ENCODE peak calls at places on chromosomes 16 and 17, in nine cellular contexts. T, F, Y, V, P, K, S, A and X are unnamed samples.

GRCh38 chr16:58411736-58412614 is 19.7 kb downstream of the GINS3 start:
- DNase-seq in T (no peak), F (no peak), Y (no peak), V (no peak), P (no peak), K (no peak), S (no peak), A (no peak), X (no peak)

GRCh38 chr16:1812732-1813163 is 13.9 kb downstream of the HAGH start:
- DNase-seq in T (peak), F (no peak), Y (peak), V (no peak), P (peak), K (peak), S (peak), A (peak), X (peak)

GRCh38 chr17:16456770-16457316 is 35.1 kb downstream of the LRRC75A start:
- DNase-seq in T (peak), F (no peak), Y (peak), V (peak), P (no peak), K (no peak), S (no peak), A (no peak), X (no peak)

GRCh38 chr17:81553616-81554181 is 1.5 kb upstream of the FAAP100 start:
- DNase-seq in T (no peak), F (peak), Y (peak), V (no peak), P (peak), K (no peak), S (no peak), A (no peak), X (peak)

GRCh38 chr17:76529643-76530488 is 7.6 kb downstream of the CYGB start:
- DNase-seq in T (peak), F (no peak), Y (no peak), V (no peak), P (peak), K (no peak), S (peak), A (peak), X (peak)

GRCh38 chr16:80417706-80418105 is 123.1 kb upstream of the DYNLRB2 start:
- DNase-seq in T (no peak), F (no peak), Y (no peak), V (no peak), P (no peak), K (no peak), S (no peak), A (no peak), X (no peak)

GRCh38 chr16:72241930-72242329 is 70.0 kb upstream of the PMFBP1 start:
- DNase-seq in T (peak), F (no peak), Y (peak), V (peak), P (peak), K (no peak), S (no peak), A (no peak), X (peak)

GRCh38 chr17:40121191-40121885 is 433 bp upstream of the MSL1 start:
- DNase-seq in T (peak), F (peak), Y (peak), V (peak), P (no peak), K (peak), S (peak), A (peak), X (peak)

GRCh38 chr16:17223576-17223975 is 247.2 kb downstream of the XYLT1 start:
- DNase-seq in T (no peak), F (no peak), Y (no peak), V (no peak), P (no peak), K (no peak), S (no peak), A (no peak), X (no peak)

GRCh38 chr16:79537584-79537983 is 63.0 kb downstream of the MAF start:
- DNase-seq in T (no peak), F (no peak), Y (no peak), V (no peak), P (no peak), K (no peak), S (no peak), A (no peak), X (no peak)

GRCh38 chr17:79715318-79716182 is 15.2 kb upstream of the ENPP7 start:
- DNase-seq in T (no peak), F (no peak), Y (no peak), V (no peak), P (no peak), K (no peak), S (no peak), A (no peak), X (no peak)

GRCh38 chr16:54657058-54657708 is 273.5 kb upstream of the IRX5 start:
- DNase-seq in T (no peak), F (no peak), Y (peak), V (no peak), P (peak), K (no peak), S (no peak), A (no peak), X (peak)

GRCh38 chr17:39213852-39214251 is 11.9 kb downstream of the STAC2 start:
- DNase-seq in T (no peak), F (no peak), Y (peak), V (no peak), P (peak), K (no peak), S (no peak), A (peak), X (peak)

GRCh38 chr17:72592242-72592966 is 471.6 kb downstream of the SOX9 start:
- DNase-seq in T (peak), F (peak), Y (peak), V (peak), P (peak), K (peak), S (peak), A (peak), X (peak)